ENCODE peak calls at places on chromosomes 12 and 14, in nine cellular contexts. P, F, U, O, W, X, H, R and J are unnamed samples.

GRCh38 chr12:102939670-102940222 is 17.7 kb upstream of the ASCL1 start:
- DNase-seq in P (no peak), F (no peak), U (no peak), O (no peak), W (no peak), X (no peak), H (no peak), R (no peak), J (no peak)

GRCh38 chr12:112828534-112828933 is 37.0 kb downstream of the RPH3A start:
- DNase-seq in P (no peak), F (no peak), U (no peak), O (no peak), W (no peak), X (no peak), H (no peak), R (no peak), J (no peak)

GRCh38 chr12:15728118-15728598 is 61.0 kb downstream of the EPS8 start:
- DNase-seq in P (peak), F (peak), U (peak), O (peak), W (no peak), X (peak), H (no peak), R (no peak), J (no peak)

GRCh38 chr12:52010152-52010622 is 3.4 kb downstream of the TAMALIN start:
- DNase-seq in P (peak), F (peak), U (no peak), O (no peak), W (peak), X (no peak), H (no peak), R (peak), J (no peak)

GRCh38 chr14:55336161-55336560 is 64.9 kb downstream of the FBXO34 start:
- DNase-seq in P (no peak), F (no peak), U (no peak), O (peak), W (no peak), X (no peak), H (peak), R (no peak), J (no peak)

GRCh38 chr12:106711316-106711715 is 63.2 kb upstream of the RIC8B start:
- DNase-seq in P (no peak), F (no peak), U (no peak), O (no peak), W (no peak), X (no peak), H (no peak), R (no peak), J (no peak)

GRCh38 chr12:97716356-97716755 is 253.8 kb downstream of the RMST start:
- DNase-seq in P (no peak), F (peak), U (no peak), O (peak), W (peak), X (no peak), H (no peak), R (no peak), J (no peak)

GRCh38 chr12:120654656-120655055 is 14.2 kb downstream of the CABP1 start:
- DNase-seq in P (no peak), F (no peak), U (no peak), O (no peak), W (peak), X (no peak), H (no peak), R (peak), J (no peak)

GRCh38 chr14:34301107-34301734 is 160.8 kb downstream of the SPTSSA start:
- DNase-seq in P (peak), F (peak), U (peak), O (peak), W (peak), X (no peak), H (no peak), R (no peak), J (no peak)

DNA sequence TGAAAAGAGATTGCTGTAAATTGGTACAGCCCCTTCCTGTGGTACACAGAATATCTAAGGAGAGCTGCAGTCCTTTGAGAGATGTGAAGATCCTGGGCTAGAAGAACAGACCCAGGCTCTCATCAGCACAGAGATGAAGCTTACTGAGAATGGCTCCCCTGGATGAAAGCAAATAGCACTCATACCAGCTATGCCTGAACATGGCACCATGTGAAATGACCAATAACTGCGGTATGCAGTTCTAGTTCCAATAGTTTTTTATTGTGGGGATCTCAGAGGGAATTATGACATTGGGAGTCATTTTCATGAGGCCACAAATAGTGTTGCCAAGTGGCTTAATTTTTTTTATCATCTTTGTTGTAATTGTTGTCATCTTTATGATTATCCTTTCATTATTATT is 15.4 kb upstream of the TRHDE start:
- DNase-seq in P (no peak), F (no peak), U (no peak), O (peak), W (no peak), X (no peak), H (no peak), R (no peak), J (no peak)
- H3K27ac ChIP-seq in P (no peak), F (no peak), U (no peak), O (no peak), W (no peak), X (no peak), H (no peak), R (no peak), J (no peak)

DNA sequence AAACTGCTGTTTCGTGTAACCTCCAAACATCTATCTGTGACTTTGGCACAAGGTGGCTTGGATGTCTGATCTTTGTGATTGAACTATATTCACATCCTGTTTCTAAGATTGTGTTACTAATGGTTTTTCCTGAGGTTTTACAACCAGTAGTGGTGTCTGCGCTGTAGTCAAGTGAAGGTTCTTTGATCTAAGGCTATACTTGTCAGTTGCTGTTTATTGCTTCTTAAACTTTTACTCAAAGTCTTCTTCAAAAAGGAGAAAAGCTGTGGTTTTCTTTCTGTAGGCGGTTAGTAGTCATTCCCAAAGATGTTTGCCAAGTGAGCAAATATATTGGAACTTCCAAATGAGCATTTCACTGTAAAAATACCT is 12.3 kb upstream of the CALM1 start:
- DNase-seq in P (peak), F (no peak), U (no peak), O (peak), W (no peak), X (no peak), H (no peak), R (no peak), J (no peak)
- H3K27ac ChIP-seq in P (no peak), F (peak), U (no peak), O (peak), W (peak), X (peak), H (no peak), R (peak), J (peak)

GRCh38 chr14:101808020-101808641 is 46.6 kb downstream of the PPP2R5C start:
- DNase-seq in P (no peak), F (no peak), U (no peak), O (no peak), W (peak), X (no peak), H (peak), R (no peak), J (no peak)

GRCh38 chr14:101810897-101811620 is 49.5 kb downstream of the PPP2R5C start:
- DNase-seq in P (peak), F (peak), U (no peak), O (peak), W (no peak), X (no peak), H (peak), R (no peak), J (no peak)

GRCh38 chr14:101812071-101812470 is 50.6 kb downstream of the PPP2R5C start:
- DNase-seq in P (no peak), F (no peak), U (no peak), O (no peak), W (no peak), X (no peak), H (no peak), R (no peak), J (no peak)

GRCh38 chr14:101809671-101810514 is 48.4 kb downstream of the PPP2R5C start:
- DNase-seq in P (peak), F (peak), U (peak), O (peak), W (peak), X (peak), H (peak), R (peak), J (peak)

DNA sequence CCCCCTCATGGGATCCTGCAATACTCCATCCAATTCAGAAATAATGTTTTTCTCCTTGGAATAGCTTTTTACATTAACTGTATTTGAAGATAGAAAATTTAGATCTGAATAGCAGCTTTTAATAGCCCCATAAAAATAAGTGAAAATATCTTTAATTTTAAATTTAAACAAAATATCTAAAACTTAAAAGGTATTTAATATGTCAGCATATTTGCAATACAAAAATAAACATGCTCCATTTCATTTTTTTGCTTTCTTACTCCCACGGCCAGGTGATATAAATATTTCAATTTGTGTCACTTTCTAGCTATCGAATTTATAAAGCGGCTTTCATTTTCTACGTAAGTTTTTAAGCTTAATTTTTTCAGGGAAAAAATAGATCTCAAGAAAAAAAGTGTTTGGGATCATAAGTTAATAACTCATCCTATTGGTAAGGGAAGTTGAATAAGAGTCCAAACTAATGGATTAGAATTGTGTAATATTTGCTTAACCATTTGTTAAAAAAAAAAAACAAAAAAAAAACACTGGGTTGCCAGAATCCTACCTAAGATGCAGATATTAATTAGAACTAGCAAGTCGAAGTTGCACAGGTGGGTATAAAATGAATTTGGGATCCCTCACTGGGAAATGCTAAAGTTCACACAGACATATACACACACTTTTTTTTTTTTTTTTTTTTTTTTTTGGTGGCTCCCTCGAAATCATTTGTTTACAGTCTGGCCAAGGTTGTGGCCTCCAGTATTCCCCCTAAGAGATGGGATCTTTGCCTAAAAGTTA is 47.6 kb downstream of the PPP2R5C start:
- DNase-seq in P (no peak), F (no peak), U (no peak), O (no peak), W (no peak), X (no peak), H (no peak), R (no peak), J (no peak)
- H3K27ac ChIP-seq in P (peak), F (peak), U (peak), O (peak), W (peak), X (peak), H (peak), R (peak), J (peak)

GRCh38 chr12:108622425-108622824 is 11.3 kb downstream of the SELPLG start:
- DNase-seq in P (no peak), F (no peak), U (no peak), O (no peak), W (no peak), X (no peak), H (no peak), R (peak), J (no peak)

GRCh38 chr12:108620236-108620879 is 13.3 kb downstream of the SELPLG start:
- DNase-seq in P (peak), F (peak), U (no peak), O (no peak), W (no peak), X (no peak), H (peak), R (no peak), J (no peak)

GRCh38 chr12:108623577-108623976 is 10.1 kb downstream of the SELPLG start:
- DNase-seq in P (no peak), F (no peak), U (no peak), O (no peak), W (no peak), X (no peak), H (no peak), R (no peak), J (no peak)

GRCh38 chr12:108621161-108621560 is 12.5 kb downstream of the SELPLG start:
- DNase-seq in P (no peak), F (no peak), U (no peak), O (no peak), W (no peak), X (no peak), H (no peak), R (no peak), J (no peak)

GRCh38 chr12:108622921-108623514 is 10.7 kb downstream of the SELPLG start:
- DNase-seq in P (no peak), F (no peak), U (no peak), O (no peak), W (no peak), X (no peak), H (no peak), R (no peak), J (no peak)
- H3K27ac ChIP-seq in P (no peak), F (no peak), U (no peak), O (no peak), W (no peak), X (no peak), H (no peak), R (peak), J (no peak)

GRCh38 chr14:23430733-23431105 is 4.7 kb downstream of the MYH7 start:
- DNase-seq in P (no peak), F (no peak), U (no peak), O (no peak), W (no peak), X (no peak), H (no peak), R (no peak), J (no peak)

GRCh38 chr14:23428686-23429495 is 6.6 kb downstream of the MYH7 start:
- DNase-seq in P (no peak), F (no peak), U (no peak), O (no peak), W (no peak), X (no peak), H (no peak), R (no peak), J (no peak)

GRCh38 chr14:23432102-23432925 is 3.1 kb downstream of the MYH7 start:
- DNase-seq in P (no peak), F (no peak), U (no peak), O (no peak), W (no peak), X (no peak), H (no peak), R (no peak), J (no peak)

GRCh38 chr14:23431486-23431885 is 4.0 kb downstream of the MYH7 start:
- DNase-seq in P (no peak), F (no peak), U (no peak), O (no peak), W (no peak), X (no peak), H (no peak), R (no peak), J (no peak)

GRCh38 chr14:23430016-23430732 is 5.3 kb downstream of the MYH7 start:
- DNase-seq in P (no peak), F (no peak), U (no peak), O (no peak), W (no peak), X (no peak), H (no peak), R (no peak), J (no peak)
- H3K27ac ChIP-seq in P (no peak), F (no peak), U (no peak), O (no peak), W (no peak), X (no peak), H (no peak), R (peak), J (no peak)

GRCh38 chr12:124379938-124380754 is 85.3 kb downstream of the RFLNA start:
- DNase-seq in P (peak), F (peak), U (no peak), O (peak), W (no peak), X (no peak), H (no peak), R (peak), J (no peak)
- H3K27ac ChIP-seq in P (peak), F (peak), U (no peak), O (peak), W (peak), X (peak), H (no peak), R (peak), J (peak)

DNA sequence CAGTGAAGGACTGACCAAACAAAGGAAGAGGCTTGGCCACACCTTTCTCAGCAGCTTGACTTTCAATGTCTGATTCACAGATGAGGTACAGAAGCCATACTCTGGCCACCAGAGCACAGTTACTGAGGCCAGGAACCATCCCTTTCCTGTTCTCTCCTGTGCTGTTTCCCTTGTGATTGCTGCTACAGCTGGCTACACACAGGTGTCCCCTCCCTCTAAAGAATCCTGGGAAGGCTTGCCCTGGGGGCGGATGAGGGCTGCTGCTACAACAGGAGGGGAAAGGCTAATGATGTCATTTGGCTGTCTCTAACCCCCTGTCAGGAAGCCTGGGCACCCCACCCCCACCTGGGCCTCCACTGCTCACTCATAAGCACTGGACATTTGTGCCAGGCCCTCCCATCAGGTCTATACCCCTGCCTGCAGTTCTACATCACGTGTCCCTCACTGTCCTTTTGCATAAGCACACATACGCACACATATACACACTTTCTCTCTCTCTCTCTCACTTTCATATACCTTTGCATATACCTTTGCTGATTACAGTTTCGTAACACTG is 41.3 kb downstream of the PRPF40B start:
- DNase-seq in P (no peak), F (no peak), U (no peak), O (peak), W (no peak), X (no peak), H (no peak), R (peak), J (no peak)
- H3K27ac ChIP-seq in P (no peak), F (peak), U (no peak), O (no peak), W (peak), X (no peak), H (no peak), R (peak), J (no peak)

DNA sequence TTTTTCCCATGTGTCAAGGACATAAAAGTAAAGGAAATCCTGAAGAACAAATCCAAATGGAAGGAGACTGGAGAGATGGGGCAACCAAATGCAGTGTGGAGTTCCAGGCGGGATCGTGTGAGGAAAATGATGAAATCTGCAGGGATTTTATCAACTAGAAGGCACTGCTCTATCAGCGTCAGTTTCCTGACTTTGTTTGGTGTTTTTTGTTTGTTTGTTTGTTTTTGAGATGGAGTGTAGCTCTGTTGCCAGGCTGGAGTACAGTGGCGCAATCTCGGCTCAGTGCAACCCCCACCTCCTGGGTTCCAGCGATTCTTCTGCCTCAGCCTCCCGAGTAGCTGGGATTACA is 43.3 kb upstream of the GPR132 start:
- DNase-seq in P (no peak), F (no peak), U (no peak), O (no peak), W (no peak), X (no peak), H (no peak), R (no peak), J (no peak)
- H3K27ac ChIP-seq in P (no peak), F (no peak), U (no peak), O (no peak), W (no peak), X (no peak), H (no peak), R (no peak), J (no peak)